ENCODE peak calls at places on chromosomes 11 and 22, in six cellular contexts. S is cardiac muscle cell, R is brain microvascular endothelial cell, T is Peyer's patch, J is breast epithelium, P is DND-41. I is an unnamed sample.
A peak's percentile ranks its signal among the peaks of the same experiment; 100 is the strongest.

GRCh38 chr11:43802509-43802908 is 78.1 kb upstream of the ALKBH3 start:
- DNase-seq in S (peak; percentile 25), R (no peak), T (no peak), J (no peak), P (no peak), I (no peak)

GRCh38 chr22:45265546-45265945 is 19.2 kb upstream of the UPK3A start:
- DNase-seq in S (peak; percentile 33), R (no peak), T (no peak), J (no peak), P (no peak), I (no peak)

GRCh38 chr11:125371451-125371935 is 124.6 kb downstream of the FEZ1 start:
- DNase-seq in S (no peak), R (no peak), T (no peak), J (no peak), P (no peak), I (no peak)

GRCh38 chr22:49155809-49156580 is 671.7 kb downstream of the BRD1 start:
- DNase-seq in S (no peak), R (no peak), T (no peak), J (no peak), P (no peak), I (no peak)

GRCh38 chr11:108592591-108593213 is 866 bp downstream of the EXPH5 start:
- DNase-seq in S (no peak), R (no peak), T (peak; percentile 16), J (no peak), P (peak; percentile 5), I (peak; percentile 43)

GRCh38 chr11:78660451-78660850 is 85.8 kb upstream of the NARS2 start:
- DNase-seq in S (no peak), R (no peak), T (no peak), J (no peak), P (no peak), I (no peak)

GRCh38 chr22:47901911-47902310 is 1139.5 kb downstream of the TBC1D22A start:
- DNase-seq in S (no peak), R (no peak), T (no peak), J (no peak), P (no peak), I (no peak)

GRCh38 chr11:118295834-118296454 is 8.6 kb upstream of the CD3E start:
- DNase-seq in S (peak; percentile 41), R (peak; percentile 26), T (no peak), J (no peak), P (peak; percentile 58), I (no peak)

GRCh38 chr11:34680206-34680605 is 59.3 kb downstream of the EHF start:
- DNase-seq in S (no peak), R (peak; percentile 10), T (no peak), J (no peak), P (no peak), I (no peak)

GRCh38 chr11:82906236-82906635 is 4.7 kb downstream of the DDIAS start:
- DNase-seq in S (peak; percentile 56), R (no peak), T (no peak), J (no peak), P (no peak), I (no peak)

GRCh38 chr11:69905611-69906452 is 86.6 kb upstream of the FGF3 start:
- DNase-seq in S (no peak), R (no peak), T (no peak), J (no peak), P (no peak), I (no peak)

DNA sequence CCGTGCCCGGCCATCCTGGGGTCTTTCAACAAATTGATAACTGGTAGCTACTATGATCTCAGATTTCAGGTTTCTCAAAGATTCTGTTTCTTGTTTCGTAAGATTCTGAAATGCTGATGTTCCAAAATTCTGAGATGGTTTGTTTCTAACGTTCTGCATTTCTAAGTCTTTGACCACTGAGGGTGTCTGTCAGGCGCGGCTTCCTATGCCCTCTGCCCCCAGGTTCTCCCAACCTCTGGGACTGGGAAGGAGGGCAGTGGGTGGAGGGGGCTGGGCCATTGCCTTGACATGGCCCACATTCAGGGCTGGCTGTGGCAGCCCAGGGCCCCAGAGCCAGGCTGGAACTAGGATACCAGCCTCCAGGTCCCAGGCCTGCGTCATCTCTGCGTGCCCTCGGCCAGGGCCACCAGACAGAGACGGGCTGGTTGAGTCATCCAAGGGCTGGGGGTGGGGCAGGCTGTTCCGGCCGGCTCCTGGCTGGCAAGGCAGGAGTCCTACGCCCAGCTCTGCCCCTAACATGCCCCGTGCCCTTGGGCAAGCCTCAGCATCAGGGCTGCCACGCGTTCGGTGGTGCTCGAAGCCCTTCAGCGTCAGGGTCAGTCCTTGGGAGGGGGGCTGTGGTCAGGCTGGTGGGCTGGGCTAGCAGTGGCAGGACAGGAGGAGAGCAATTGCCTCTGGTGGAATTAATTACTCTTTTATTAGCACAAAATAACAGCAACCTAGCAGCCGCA is 5.2 kb downstream of the TMEM134 start:
- DNase-seq in S (no peak), R (peak; percentile 72), T (no peak), J (peak; percentile 90), P (no peak), I (no peak)
- H3K4me3 ChIP-seq in S (no peak overlapping the region), R (peak overlapping the region; percentile 70), T (peak overlapping the region; percentile 59), J (peak overlapping the region; percentile 50), P (peak overlapping the region; percentile 89), I (peak overlapping the region; percentile 50)

GRCh38 chr11:64727131-64727530 is 4.1 kb upstream of the NRXN2 start:
- DNase-seq in S (no peak), R (no peak), T (no peak), J (no peak), P (no peak), I (no peak)
- H3K36me3 ChIP-seq in S (no peaks in the 10 kb centered on the region), R (no peaks in the 10 kb centered on the region), T (no peaks in the 10 kb centered on the region), J (no peaks in the 10 kb centered on the region), P (peaks cover 7% of the 10 kb centered on the region), I (no peaks in the 10 kb centered on the region)

GRCh38 chr11:6557761-6558674 is 45.4 kb downstream of the RRP8 start:
- DNase-seq in S (no peak), R (no peak), T (no peak), J (no peak), P (no peak), I (no peak)
- TF ChIP-seq CTCF in S (no peak), R (no peak), T (no peak), J (no peak), P (no peak), I (no peak)

GRCh38 chr11:46273511-46274205 is 3.8 kb upstream of the CREB3L1 start:
- DNase-seq in S (peak; percentile 65), R (no peak), T (no peak), J (no peak), P (no peak), I (no peak)
- H3K4me3 ChIP-seq in S (no peak overlapping the region), R (no peak overlapping the region), T (no peak overlapping the region), J (no peak overlapping the region), P (no peak overlapping the region), I (no peak overlapping the region)

GRCh38 chr11:103077553-103077952 is 14.4 kb downstream of the DCUN1D5 start:
- DNase-seq in S (no peak), R (no peak), T (no peak), J (no peak), P (no peak), I (no peak)
- H3K36me3 ChIP-seq in S (peaks cover 62% of the 10 kb centered on the region), R (peaks cover 48% of the 10 kb centered on the region), T (peaks cover 41% of the 10 kb centered on the region), J (peaks cover 10% of the 10 kb centered on the region), P (peaks cover 64% of the 10 kb centered on the region), I (peaks cover 5% of the 10 kb centered on the region)

GRCh38 chr11:111066861-111067260 is 178.7 kb upstream of the POU2AF2 start:
- DNase-seq in S (no peak), R (no peak), T (no peak), J (no peak), P (no peak), I (no peak)

GRCh38 chr11:111064118-111064517 is 181.4 kb upstream of the POU2AF2 start:
- DNase-seq in S (peak; percentile 60), R (peak; percentile 42), T (no peak), J (no peak), P (no peak), I (no peak)

GRCh38 chr11:111063711-111064110 is 181.8 kb upstream of the POU2AF2 start:
- DNase-seq in S (peak; percentile 21), R (no peak), T (no peak), J (no peak), P (no peak), I (no peak)

GRCh38 chr11:111067994-111068393 is 177.5 kb upstream of the POU2AF2 start:
- DNase-seq in S (no peak), R (no peak), T (no peak), J (no peak), P (no peak), I (no peak)

GRCh38 chr11:111069076-111069475 is 176.4 kb upstream of the POU2AF2 start:
- DNase-seq in S (peak; percentile 62), R (peak; percentile 34), T (no peak), J (no peak), P (no peak), I (no peak)
- TF ChIP-seq CTCF in S (peak; percentile 52), R (peak; percentile 70), T (no peak), J (no peak), P (no peak), I (no peak)

DNA sequence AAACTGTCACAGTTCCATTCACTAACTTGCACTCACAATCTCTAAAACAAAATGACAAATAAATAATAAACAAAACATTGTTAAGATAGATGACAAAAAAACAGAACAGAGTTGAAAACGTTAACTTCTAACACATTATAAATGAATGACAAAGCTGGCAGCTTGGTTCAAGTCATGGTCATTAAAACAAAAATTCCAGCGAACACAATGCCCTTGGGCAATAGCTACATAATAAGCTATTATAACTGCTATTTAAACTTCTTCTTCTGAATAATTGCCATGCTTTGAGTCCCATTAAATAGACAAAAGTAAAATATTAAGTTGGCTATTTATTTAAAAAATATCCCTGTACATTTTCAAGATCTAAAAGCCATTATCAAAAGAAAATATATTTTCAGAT is 54.7 kb downstream of the PICALM start:
- DNase-seq in S (no peak), R (no peak), T (no peak), J (no peak), P (no peak), I (no peak)
- H3K4me3 ChIP-seq in S (no peak overlapping the region), R (no peak overlapping the region), T (no peak overlapping the region), J (no peak overlapping the region), P (no peak overlapping the region), I (no peak overlapping the region)